ENCODE peak calls at places on chromosomes 1 and 21, in four cellular contexts. L is tibial nerve, V is AG04450, J is IMR-90. G is an unnamed sample.

GRCh38 chr1:87712261-87712674 is 383.6 kb downstream of the LMO4 start:
- DNase-seq in L (no peak), V (no peak), J (no peak), G (no peak)

GRCh38 chr1:109490029-109490933 is 3.6 kb upstream of the CYB561D1 start:
- DNase-seq in L (peak; percentile 83), V (no peak), J (peak; percentile 60), G (peak; percentile 55)

GRCh38 chr1:36279110-36279788 is 26.9 kb upstream of the SH3D21 start:
- DNase-seq in L (no peak), V (no peak), J (peak; percentile 66), G (no peak)

GRCh38 chr1:83588140-83588539 is 410.8 kb downstream of the TTLL7 start:
- DNase-seq in L (no peak), V (no peak), J (no peak), G (no peak)

GRCh38 chr1:214281030-214281901 is at the start of gene SMYD2:
- DNase-seq in L (peak; percentile 27), V (no peak), J (peak; percentile 35), G (peak; percentile 78)

GRCh38 chr1:243738020-243738419 is 112.0 kb downstream of the AKT3 start:
- DNase-seq in L (no peak), V (no peak), J (no peak), G (no peak)

GRCh38 chr1:240701412-240701811 is 89.5 kb upstream of the GREM2 start:
- DNase-seq in L (no peak), V (peak; percentile 67), J (peak; percentile 92), G (no peak)

GRCh38 chr1:174217787-174218574 is 58.7 kb downstream of the RABGAP1L start:
- DNase-seq in L (no peak), V (no peak), J (peak; percentile 54), G (peak; percentile 28)

GRCh38 chr1:114997510-114997909 is 32.1 kb upstream of the TSHB start:
- DNase-seq in L (no peak), V (no peak), J (no peak), G (no peak)

GRCh38 chr1:209920844-209921243 is 17.2 kb upstream of the SYT14 start:
- DNase-seq in L (no peak), V (no peak), J (no peak), G (no peak)

GRCh38 chr1:150973258-150973825 is 1.3 kb downstream of the CERS2 start:
- DNase-seq in L (no peak), V (no peak), J (no peak), G (no peak)

GRCh38 chr1:41936107-41936506 is 17.4 kb upstream of the HIVEP3 start:
- DNase-seq in L (no peak), V (no peak), J (peak; percentile 70), G (no peak)

GRCh38 chr1:78561856-78562255 is 58.4 kb upstream of the IFI44L start:
- DNase-seq in L (no peak), V (no peak), J (no peak), G (no peak)

GRCh38 chr1:184389446-184389845 is 2.6 kb downstream of the C1orf21 start:
- DNase-seq in L (no peak), V (no peak), J (peak; percentile 38), G (no peak)

GRCh38 chr21:41425954-41426655 is at the start of gene MX1:
- DNase-seq in L (peak; percentile 64), V (no peak), J (peak; percentile 10), G (peak; percentile 66)

GRCh38 chr1:44407430-44408180 is 2.5 kb downstream of the RNF220 start:
- DNase-seq in L (no peak), V (no peak), J (no peak), G (no peak)

GRCh38 chr1:60504206-60504868 is 430.8 kb upstream of the C1orf87 start:
- DNase-seq in L (no peak), V (no peak), J (no peak), G (no peak)

GRCh38 chr1:240946926-240947325 is 335.0 kb upstream of the GREM2 start:
- DNase-seq in L (peak; percentile 47), V (peak; percentile 32), J (peak; percentile 54), G (peak; percentile 53)

GRCh38 chr1:6269997-6270401 is 9.1 kb upstream of the GPR153 start:
- DNase-seq in L (no peak), V (no peak), J (no peak), G (no peak)

GRCh38 chr1:2386636-2387611 is 4.4 kb downstream of the MORN1 start:
- DNase-seq in L (no peak), V (no peak), J (no peak), G (no peak)

GRCh38 chr1:207876129-207876528 is 34.8 kb downstream of the CD34 start:
- DNase-seq in L (no peak), V (no peak), J (no peak), G (no peak)

GRCh38 chr1:203589201-203589600 is 37.4 kb upstream of the ATP2B4 start:
- DNase-seq in L (no peak), V (no peak), J (no peak), G (no peak)

GRCh38 chr1:115952547-115952946 is 23.8 kb upstream of the SLC22A15 start:
- DNase-seq in L (no peak), V (no peak), J (no peak), G (no peak)

GRCh38 chr1:85576642-85577420 is 3.7 kb upstream of the CCN1 start:
- DNase-seq in L (peak; percentile 81), V (peak; percentile 74), J (peak; percentile 88), G (peak; percentile 93)

GRCh38 chr21:37758997-37759396 is 157.3 kb downstream of the KCNJ6 start:
- DNase-seq in L (no peak), V (peak; percentile 13), J (peak; percentile 62), G (peak; percentile 76)

GRCh38 chr1:45620588-45621500 is 3.0 kb downstream of the CCDC17 start:
- DNase-seq in L (no peak), V (no peak), J (no peak), G (no peak)

GRCh38 chr1:111290640-111291039 is at the start of gene CHIA:
- DNase-seq in L (no peak), V (no peak), J (no peak), G (no peak)

GRCh38 chr1:25695991-25696330 is 79.4 kb downstream of the MAN1C1 start:
- DNase-seq in L (peak; percentile 51), V (peak; percentile 86), J (peak; percentile 97), G (peak; percentile 60)

GRCh38 chr1:172343246-172344099 is 77.0 kb upstream of the C1orf105 start:
- DNase-seq in L (no peak), V (peak; percentile 69), J (peak; percentile 91), G (peak; percentile 94)

GRCh38 chr1:226125097-226125630 is 61.4 kb downstream of the ACBD3 start:
- DNase-seq in L (peak; percentile 91), V (peak; percentile 44), J (peak; percentile 73), G (peak; percentile 82)

GRCh38 chr1:28933918-28934317 is 19.5 kb downstream of the EPB41 start:
- DNase-seq in L (no peak), V (no peak), J (no peak), G (no peak)
- H3K4me3 ChIP-seq in L (no peak overlapping the region), V (no peak overlapping the region), J (no peak overlapping the region), G (no peak overlapping the region)

DNA sequence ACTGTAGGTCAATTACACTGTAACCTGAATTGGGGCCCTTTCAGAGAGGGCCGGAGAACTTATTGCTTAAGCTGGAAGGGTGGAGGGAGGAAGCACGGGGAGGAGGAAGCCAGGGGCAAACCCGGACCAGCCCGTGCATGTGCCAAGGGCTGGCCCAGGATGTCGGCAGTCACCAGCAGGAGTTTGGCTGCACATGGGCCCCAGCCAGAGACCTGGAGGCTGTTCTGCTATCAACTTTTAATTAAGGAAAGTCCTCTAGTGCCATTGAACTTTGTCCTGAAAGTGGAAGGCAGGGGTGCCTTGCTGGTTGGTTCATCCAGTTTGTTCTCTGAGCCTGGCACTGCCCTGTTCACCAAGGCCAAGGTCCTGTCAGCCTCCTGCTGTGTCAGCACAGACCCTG is 200.8 kb upstream of the VAMP3 start:
- DNase-seq in L (no peak), V (no peak), J (no peak), G (no peak)
- H3K27ac ChIP-seq in L (no peak overlapping the region), V (no peak overlapping the region), J (no peak overlapping the region), G (no peak overlapping the region)

GRCh38 chr1:222728746-222729145 is 8.3 kb upstream of the FAM177B start:
- DNase-seq in L (no peak), V (no peak), J (no peak), G (no peak)

GRCh38 chr1:222734740-222735139 is 2.3 kb upstream of the FAM177B start:
- DNase-seq in L (no peak), V (no peak), J (no peak), G (no peak)

GRCh38 chr1:222736470-222736869 is 532 bp upstream of the FAM177B start:
- DNase-seq in L (no peak), V (no peak), J (no peak), G (no peak)

GRCh38 chr1:222732216-222733159 is 4.5 kb upstream of the FAM177B start:
- DNase-seq in L (no peak), V (no peak), J (no peak), G (no peak)

GRCh38 chr1:222730866-222731265 is 6.1 kb upstream of the FAM177B start:
- DNase-seq in L (no peak), V (no peak), J (no peak), G (no peak)
- H3K4me3 ChIP-seq in L (no peak overlapping the region), V (no peak overlapping the region), J (no peak overlapping the region), G (no peak overlapping the region)

GRCh38 chr1:178353524-178353923 is 143.2 kb downstream of the CLEC20A start:
- DNase-seq in L (no peak), V (no peak), J (no peak), G (no peak)
- H3K27ac ChIP-seq in L (no peak overlapping the region), V (no peak overlapping the region), J (no peak overlapping the region), G (no peak overlapping the region)

GRCh38 chr1:22453181-22453580 is 1.5 kb downstream of the ZBTB40 start:
- DNase-seq in L (no peak), V (no peak), J (no peak), G (no peak)
- H3K4me3 ChIP-seq in L (no peak overlapping the region), V (no peak overlapping the region), J (no peak overlapping the region), G (no peak overlapping the region)

DNA sequence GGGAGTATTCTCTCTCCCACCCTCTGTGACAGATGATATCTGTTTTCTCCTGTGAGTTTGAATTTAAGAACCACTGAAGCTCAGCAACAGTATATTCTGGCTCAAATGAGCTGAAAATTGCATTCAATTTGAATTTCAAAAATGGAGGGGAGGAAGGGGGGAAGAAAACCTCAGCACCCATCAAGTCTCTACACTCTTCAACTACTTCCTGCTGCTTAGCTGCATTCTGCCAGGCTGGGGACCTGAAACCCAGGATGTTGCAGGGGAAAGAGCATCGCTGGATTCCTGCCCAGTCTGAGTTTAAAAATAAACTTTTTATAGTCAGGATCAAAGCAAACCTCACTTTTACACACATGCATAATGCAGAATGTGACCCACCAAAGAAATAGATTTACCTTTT is 214.3 kb upstream of the ESRRG start:
- DNase-seq in L (no peak), V (no peak), J (no peak), G (no peak)
- H3K27ac ChIP-seq in L (no peak overlapping the region), V (no peak overlapping the region), J (no peak overlapping the region), G (no peak overlapping the region)

DNA sequence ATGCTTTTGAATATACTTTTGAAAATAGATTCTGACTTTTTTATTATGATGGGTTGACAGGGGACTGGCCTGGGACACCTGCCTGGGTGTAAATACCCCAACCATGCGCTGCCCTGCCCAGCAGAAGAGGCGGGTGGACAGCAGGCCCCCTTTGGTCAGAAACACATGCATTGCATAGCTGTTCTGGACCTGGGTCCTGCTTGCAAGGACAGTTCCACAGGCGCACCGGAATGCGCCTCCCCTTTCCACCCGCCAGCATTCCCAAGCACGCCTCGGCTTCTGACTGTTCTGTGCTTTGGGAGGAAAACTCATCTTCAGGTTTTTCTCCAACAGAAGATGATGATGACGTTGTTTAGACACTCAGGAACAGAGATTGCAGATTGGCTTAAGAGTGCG is 435 bp upstream of the ZNF678 start:
- DNase-seq in L (no peak), V (no peak), J (no peak), G (no peak)
- H3K4me3 ChIP-seq in L (peak overlapping the region; percentile 88), V (no peak overlapping the region), J (no peak overlapping the region), G (peak overlapping the region; percentile 61)

G was measured in SJSA1.